ENCODE peak calls at places on chromosome 9, in seven cellular contexts. One of them, this sample, is unnamed.
A peak's percentile ranks its signal among the peaks of the same experiment; 100 is the strongest.

GRCh38 chr9:22643541-22643940 is 196.9 kb downstream of the DMRTA1 start:
- DNase-seq in GM12865: no peak
- DNase-seq in spleen: no peak
- DNase-seq in fibroblast of lung: peak; percentile 28
- DNase-seq in cardiac fibroblast: no peak
- DNase-seq in heart left ventricle: no peak
- DNase-seq in cardiac muscle cell: no peak
- DNase-seq in this sample: no peak

GRCh38 chr9:78601957-78602565 is 305.1 kb downstream of the PSAT1 start:
- DNase-seq in GM12865: peak; percentile 44
- DNase-seq in spleen: no peak
- DNase-seq in fibroblast of lung: peak; percentile 69
- DNase-seq in cardiac fibroblast: peak; percentile 58
- DNase-seq in heart left ventricle: no peak
- DNase-seq in cardiac muscle cell: peak; percentile 43
- DNase-seq in this sample: peak; percentile 41

GRCh38 chr9:76868897-76869296 is 37.0 kb downstream of the PRUNE2 start:
- DNase-seq in GM12865: no peak
- DNase-seq in spleen: no peak
- DNase-seq in fibroblast of lung: no peak
- DNase-seq in cardiac fibroblast: no peak
- DNase-seq in heart left ventricle: no peak
- DNase-seq in cardiac muscle cell: no peak
- DNase-seq in this sample: no peak

GRCh38 chr9:9919174-9919573 is 693.6 kb downstream of the PTPRD start:
- DNase-seq in GM12865: no peak
- DNase-seq in spleen: no peak
- DNase-seq in fibroblast of lung: no peak
- DNase-seq in cardiac fibroblast: no peak
- DNase-seq in heart left ventricle: no peak
- DNase-seq in cardiac muscle cell: no peak
- DNase-seq in this sample: no peak

GRCh38 chr9:84955971-84956370 is 286.4 kb downstream of the NTRK2 start:
- DNase-seq in GM12865: no peak
- DNase-seq in spleen: no peak
- DNase-seq in fibroblast of lung: no peak
- DNase-seq in cardiac fibroblast: no peak
- DNase-seq in heart left ventricle: no peak
- DNase-seq in cardiac muscle cell: no peak
- DNase-seq in this sample: no peak

GRCh38 chr9:79568337-79569084 is 3.3 kb upstream of the TLE4 start:
- DNase-seq in GM12865: peak; percentile 64
- DNase-seq in spleen: no peak
- DNase-seq in fibroblast of lung: no peak
- DNase-seq in cardiac fibroblast: no peak
- DNase-seq in heart left ventricle: no peak
- DNase-seq in cardiac muscle cell: no peak
- DNase-seq in this sample: no peak

GRCh38 chr9:95463145-95464060 is 53.4 kb downstream of the PTCH1 start:
- DNase-seq in GM12865: no peak
- DNase-seq in spleen: no peak
- DNase-seq in fibroblast of lung: no peak
- DNase-seq in cardiac fibroblast: no peak
- DNase-seq in heart left ventricle: no peak
- DNase-seq in cardiac muscle cell: no peak
- DNase-seq in this sample: no peak

GRCh38 chr9:13278368-13279246 is 885 bp downstream of the MPDZ start:
- DNase-seq in GM12865: no peak
- DNase-seq in spleen: peak; percentile 74
- DNase-seq in fibroblast of lung: peak; percentile 67
- DNase-seq in cardiac fibroblast: peak; percentile 89
- DNase-seq in heart left ventricle: peak; percentile 73
- DNase-seq in cardiac muscle cell: peak; percentile 63
- DNase-seq in this sample: no peak

GRCh38 chr9:124297553-124297905 is 39.8 kb downstream of the NEK6 start:
- DNase-seq in GM12865: no peak
- DNase-seq in spleen: no peak
- DNase-seq in fibroblast of lung: peak; percentile 92
- DNase-seq in cardiac fibroblast: peak; percentile 99
- DNase-seq in heart left ventricle: peak; percentile 86
- DNase-seq in cardiac muscle cell: no peak
- DNase-seq in this sample: peak; percentile 65

GRCh38 chr9:73151653-73152382 is at the start of gene ANXA1:
- DNase-seq in GM12865: no peak
- DNase-seq in spleen: no peak
- DNase-seq in fibroblast of lung: peak; percentile 95
- DNase-seq in cardiac fibroblast: peak; percentile 95
- DNase-seq in heart left ventricle: peak; percentile 13
- DNase-seq in cardiac muscle cell: no peak
- DNase-seq in this sample: no peak

GRCh38 chr9:101470929-101471328 is 35.4 kb upstream of the ALDOB start:
- DNase-seq in GM12865: no peak
- DNase-seq in spleen: no peak
- DNase-seq in fibroblast of lung: no peak
- DNase-seq in cardiac fibroblast: no peak
- DNase-seq in heart left ventricle: no peak
- DNase-seq in cardiac muscle cell: no peak
- DNase-seq in this sample: no peak

GRCh38 chr9:116574027-116574679 is 113.0 kb upstream of the TRIM32 start:
- DNase-seq in GM12865: no peak
- DNase-seq in spleen: no peak
- DNase-seq in fibroblast of lung: no peak
- DNase-seq in cardiac fibroblast: peak; percentile 50
- DNase-seq in heart left ventricle: no peak
- DNase-seq in cardiac muscle cell: peak; percentile 46
- DNase-seq in this sample: no peak

GRCh38 chr9:91837982-91838731 is 111.9 kb downstream of the ROR2 start:
- DNase-seq in GM12865: no peak
- DNase-seq in spleen: peak; percentile 51
- DNase-seq in fibroblast of lung: peak; percentile 78
- DNase-seq in cardiac fibroblast: peak; percentile 82
- DNase-seq in heart left ventricle: no peak
- DNase-seq in cardiac muscle cell: peak; percentile 65
- DNase-seq in this sample: peak; percentile 43

GRCh38 chr9:96660693-96661248 is 5.7 kb upstream of the PRXL2C start:
- DNase-seq in GM12865: peak; percentile 48
- DNase-seq in spleen: no peak
- DNase-seq in fibroblast of lung: no peak
- DNase-seq in cardiac fibroblast: no peak
- DNase-seq in heart left ventricle: no peak
- DNase-seq in cardiac muscle cell: no peak
- DNase-seq in this sample: no peak

GRCh38 chr9:135378751-135379150 is 100.8 kb upstream of the PPP1R26 start:
- DNase-seq in GM12865: no peak
- DNase-seq in spleen: no peak
- DNase-seq in fibroblast of lung: no peak
- DNase-seq in cardiac fibroblast: no peak
- DNase-seq in heart left ventricle: no peak
- DNase-seq in cardiac muscle cell: no peak
- DNase-seq in this sample: no peak

GRCh38 chr9:15144567-15145174 is 162.3 kb downstream of the TTC39B start:
- DNase-seq in GM12865: no peak
- DNase-seq in spleen: no peak
- DNase-seq in fibroblast of lung: no peak
- DNase-seq in cardiac fibroblast: peak; percentile 22
- DNase-seq in heart left ventricle: no peak
- DNase-seq in cardiac muscle cell: no peak
- DNase-seq in this sample: no peak

GRCh38 chr9:38087934-38088925 is 19.2 kb upstream of the SHB start:
- DNase-seq in GM12865: peak; percentile 79
- DNase-seq in spleen: peak; percentile 93
- DNase-seq in fibroblast of lung: peak; percentile 42
- DNase-seq in cardiac fibroblast: peak; percentile 57
- DNase-seq in heart left ventricle: peak; percentile 75
- DNase-seq in cardiac muscle cell: peak; percentile 77
- DNase-seq in this sample: no peak

GRCh38 chr9:6641561-6641960 is 4.0 kb downstream of the GLDC start:
- DNase-seq in GM12865: no peak
- DNase-seq in spleen: no peak
- DNase-seq in fibroblast of lung: no peak
- DNase-seq in cardiac fibroblast: no peak
- DNase-seq in heart left ventricle: no peak
- DNase-seq in cardiac muscle cell: no peak
- DNase-seq in this sample: no peak

GRCh38 chr9:110835404-110835803 is 166.8 kb downstream of the MUSK start:
- DNase-seq in GM12865: no peak
- DNase-seq in spleen: no peak
- DNase-seq in fibroblast of lung: peak; percentile 68
- DNase-seq in cardiac fibroblast: peak; percentile 82
- DNase-seq in heart left ventricle: no peak
- DNase-seq in cardiac muscle cell: no peak
- DNase-seq in this sample: peak; percentile 81

GRCh38 chr9:2179557-2179956 is 164.4 kb downstream of the SMARCA2 start:
- DNase-seq in GM12865: no peak
- DNase-seq in spleen: no peak
- DNase-seq in fibroblast of lung: no peak
- DNase-seq in cardiac fibroblast: no peak
- DNase-seq in heart left ventricle: no peak
- DNase-seq in cardiac muscle cell: no peak
- DNase-seq in this sample: no peak

GRCh38 chr9:2180171-2180570 is 165.0 kb downstream of the SMARCA2 start:
- DNase-seq in GM12865: no peak
- DNase-seq in spleen: no peak
- DNase-seq in fibroblast of lung: no peak
- DNase-seq in cardiac fibroblast: no peak
- DNase-seq in heart left ventricle: no peak
- DNase-seq in cardiac muscle cell: no peak
- DNase-seq in this sample: no peak

GRCh38 chr9:2180704-2181103 is 165.6 kb downstream of the SMARCA2 start:
- DNase-seq in GM12865: no peak
- DNase-seq in spleen: no peak
- DNase-seq in fibroblast of lung: no peak
- DNase-seq in cardiac fibroblast: no peak
- DNase-seq in heart left ventricle: no peak
- DNase-seq in cardiac muscle cell: no peak
- DNase-seq in this sample: no peak

GRCh38 chr9:2178034-2178734 is 163.0 kb downstream of the SMARCA2 start:
- DNase-seq in GM12865: no peak
- DNase-seq in spleen: no peak
- DNase-seq in fibroblast of lung: no peak
- DNase-seq in cardiac fibroblast: no peak
- DNase-seq in heart left ventricle: no peak
- DNase-seq in cardiac muscle cell: no peak
- DNase-seq in this sample: no peak

GRCh38 chr9:2181794-2182193 is 166.6 kb downstream of the SMARCA2 start:
- DNase-seq in GM12865: no peak
- DNase-seq in spleen: no peak
- DNase-seq in fibroblast of lung: peak; percentile 34
- DNase-seq in cardiac fibroblast: peak; percentile 41
- DNase-seq in heart left ventricle: no peak
- DNase-seq in cardiac muscle cell: peak; percentile 39
- DNase-seq in this sample: no peak
- TF ChIP-seq CTCF in GM12865: peak; percentile 38
- TF ChIP-seq CTCF in spleen: no peak
- TF ChIP-seq CTCF in fibroblast of lung: peak; percentile 44
- TF ChIP-seq CTCF in cardiac fibroblast: peak; percentile 49
- TF ChIP-seq CTCF in heart left ventricle: peak; percentile 40
- TF ChIP-seq CTCF in cardiac muscle cell: peak; percentile 47
- TF ChIP-seq CTCF in this sample: peak; percentile 67

DNA sequence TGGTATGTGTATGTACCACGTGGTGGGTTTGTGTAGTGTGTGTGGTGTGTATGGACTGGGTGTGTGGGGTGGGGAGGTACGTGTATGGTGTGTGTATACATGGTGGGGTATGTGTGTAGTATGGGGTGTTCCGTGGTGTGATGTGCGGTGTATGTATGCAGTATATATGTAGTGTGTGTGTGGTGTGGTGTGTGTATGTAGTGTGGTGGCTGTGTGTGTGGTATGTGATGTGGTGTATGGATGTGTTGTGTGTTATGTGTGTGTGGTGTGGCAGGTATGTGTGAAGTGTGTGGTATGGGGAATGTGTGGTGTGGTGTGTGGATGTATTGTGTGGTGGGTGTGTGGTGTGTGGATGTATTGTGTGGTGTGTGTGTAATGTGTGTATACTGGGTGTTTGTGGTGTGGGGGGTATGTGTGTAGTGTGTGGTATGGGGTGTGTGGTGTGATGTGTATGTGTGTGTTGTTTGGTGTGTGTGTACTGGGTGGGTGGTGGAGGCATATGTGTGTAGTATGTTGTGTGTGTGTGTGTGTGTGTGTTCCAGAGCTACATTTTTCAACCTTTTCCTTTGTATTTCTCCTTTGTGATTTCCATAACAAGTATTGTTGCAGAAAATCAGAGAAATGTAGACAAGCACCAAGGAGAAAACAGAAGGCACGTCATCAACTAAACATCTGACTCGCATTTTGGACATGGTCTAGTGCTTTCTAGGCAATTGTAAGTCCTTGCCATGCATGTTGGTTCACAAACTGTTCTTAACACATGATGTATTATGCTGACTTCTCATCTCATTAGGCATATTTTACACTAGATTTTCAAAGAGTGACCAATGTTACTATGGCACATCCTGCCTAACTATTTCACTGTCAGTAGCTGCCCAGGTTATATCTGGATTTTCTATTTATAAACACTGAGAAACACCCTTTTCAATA is 13.2 kb downstream of the SEMA4D start:
- DNase-seq in GM12865: peak; percentile 68
- DNase-seq in spleen: no peak
- DNase-seq in fibroblast of lung: peak; percentile 10
- DNase-seq in cardiac fibroblast: no peak
- DNase-seq in heart left ventricle: no peak
- DNase-seq in cardiac muscle cell: no peak
- DNase-seq in this sample: no peak
- H3K4me3 ChIP-seq in GM12865: peak overlapping the region; percentile 67
- H3K4me3 ChIP-seq in spleen: peak overlapping the region; percentile 30
- H3K4me3 ChIP-seq in fibroblast of lung: no peak overlapping the region
- H3K4me3 ChIP-seq in cardiac fibroblast: no peak overlapping the region
- H3K4me3 ChIP-seq in heart left ventricle: no peak overlapping the region
- H3K4me3 ChIP-seq in cardiac muscle cell: no peak overlapping the region
- H3K4me3 ChIP-seq in this sample: peak overlapping the region; percentile 23

GRCh38 chr9:113593682-113594281 is 130.3 kb downstream of the RGS3 start:
- DNase-seq in GM12865: peak; percentile 77
- DNase-seq in spleen: peak; percentile 88
- DNase-seq in fibroblast of lung: peak; percentile 96
- DNase-seq in cardiac fibroblast: peak; percentile 99
- DNase-seq in heart left ventricle: peak; percentile 98
- DNase-seq in cardiac muscle cell: peak; percentile 98
- DNase-seq in this sample: peak; percentile 98
- TF ChIP-seq CTCF in GM12865: no peak
- TF ChIP-seq CTCF in spleen: no peak
- TF ChIP-seq CTCF in fibroblast of lung: no peak
- TF ChIP-seq CTCF in cardiac fibroblast: no peak
- TF ChIP-seq CTCF in heart left ventricle: no peak
- TF ChIP-seq CTCF in cardiac muscle cell: no peak
- TF ChIP-seq CTCF in this sample: no peak

DNA sequence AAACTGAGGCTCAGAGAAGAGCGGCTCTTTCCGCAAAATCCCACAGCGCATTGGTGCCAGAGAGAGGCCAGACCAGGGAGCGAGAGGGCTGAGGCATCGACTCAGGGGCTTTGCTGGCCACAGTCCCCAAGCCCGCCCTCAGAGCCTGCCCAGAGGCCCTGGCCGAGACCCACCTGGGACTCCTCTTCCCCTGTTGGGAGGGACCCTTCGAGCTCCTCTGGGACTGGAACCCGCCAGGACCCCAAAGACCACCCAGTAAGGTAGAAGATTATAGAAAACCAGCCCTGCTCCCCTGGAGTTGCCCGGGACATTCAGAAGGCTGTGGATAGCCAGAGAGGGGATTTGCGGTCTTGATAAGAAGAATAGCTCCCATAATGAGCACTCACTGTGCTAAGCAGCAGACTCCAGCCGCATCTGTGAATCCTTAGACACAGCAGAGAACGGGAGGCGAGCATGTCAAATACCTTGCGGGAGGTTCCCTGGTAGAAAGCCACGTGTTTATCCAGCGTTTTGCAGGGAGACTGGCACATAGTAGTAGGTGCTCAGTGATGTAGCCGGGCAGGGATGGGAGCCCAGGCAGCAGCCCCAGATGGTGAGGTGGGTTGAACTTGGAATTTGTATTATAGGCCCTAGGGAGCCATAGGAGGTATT is 651 bp upstream of the AK1 start:
- DNase-seq in GM12865: no peak
- DNase-seq in spleen: no peak
- DNase-seq in fibroblast of lung: no peak
- DNase-seq in cardiac fibroblast: no peak
- DNase-seq in heart left ventricle: no peak
- DNase-seq in cardiac muscle cell: peak; percentile 54
- DNase-seq in this sample: no peak
- H3K4me3 ChIP-seq in GM12865: peak overlapping the region; percentile 8
- H3K4me3 ChIP-seq in spleen: peak overlapping the region; percentile 42
- H3K4me3 ChIP-seq in fibroblast of lung: peak overlapping the region; percentile 51
- H3K4me3 ChIP-seq in cardiac fibroblast: peak overlapping the region; percentile 44
- H3K4me3 ChIP-seq in heart left ventricle: peak overlapping the region; percentile 77
- H3K4me3 ChIP-seq in cardiac muscle cell: peak overlapping the region; percentile 29
- H3K4me3 ChIP-seq in this sample: peak overlapping the region; percentile 46